ENCODE peak calls at places on chromosome 14, in five cellular contexts. G, L, O, R and I are unnamed samples.

GRCh38 chr14:93891756-93892504 is 35.2 kb upstream of the FAM181A start:
- DNase-seq in L (no peak), R (no peak), O (no peak), G (no peak), I (no peak)

GRCh38 chr14:64040044-64040443 is 187.2 kb downstream of the SYNE2 start:
- DNase-seq in O (no peak), R (no peak), L (no peak), G (no peak), I (no peak)

GRCh38 chr14:75259510-75259855 is 19.1 kb upstream of the FOS start:
- DNase-seq in R (peak), G (no peak), O (no peak), L (no peak), I (no peak)

GRCh38 chr14:60805881-60806569 is 71.5 kb downstream of the MNAT1 start:
- DNase-seq in R (no peak), G (no peak), O (peak), L (no peak), I (no peak)

GRCh38 chr14:103126873-103127304 is 3.6 kb downstream of the TNFAIP2 start:
- DNase-seq in R (no peak), L (no peak), G (no peak), O (no peak), I (peak)

GRCh38 chr14:74615735-74616134 is 3.7 kb upstream of the LTBP2 start:
- DNase-seq in R (no peak), L (no peak), G (no peak), O (no peak), I (no peak)

GRCh38 chr14:102772781-102773570 is 4.3 kb upstream of the TRAF3 start:
- DNase-seq in L (no peak), O (no peak), G (no peak), R (no peak), I (no peak)

GRCh38 chr14:59582845-59583509 is 6.4 kb upstream of the CCDC175 start:
- DNase-seq in R (no peak), G (no peak), O (no peak), L (no peak), I (no peak)

GRCh38 chr14:22886500-22887259 is 3.7 kb downstream of the REM2 start:
- DNase-seq in G (peak), O (no peak), L (peak), R (peak), I (peak)

GRCh38 chr14:73888460-73888725 is 1.7 kb downstream of the ZNF410 start:
- DNase-seq in O (no peak), G (no peak), R (no peak), L (no peak), I (no peak)

GRCh38 chr14:22852940-22853767 is 16.8 kb downstream of the MMP14 start:
- DNase-seq in G (peak), O (peak), R (peak), L (peak), I (peak)

GRCh38 chr14:90483551-90483950 is 86.7 kb downstream of the CALM1 start:
- DNase-seq in G (no peak), R (peak), O (no peak), L (peak), I (no peak)

GRCh38 chr14:63454436-63454835 is 88.7 kb downstream of the PPP2R5E start:
- DNase-seq in O (no peak), R (no peak), G (no peak), L (no peak), I (no peak)